ENCODE peak calls at places on chromosomes 3 and 15, in five cellular contexts. W, L, O, Z and M are unnamed samples.
A peak's percentile ranks its signal among the peaks of the same experiment; 100 is the strongest.

GRCh38 chr15:65829150-65829764 is 37.2 kb upstream of the DENND4A start:
- DNase-seq in O (no peak), L (peak; percentile 44), W (no peak), Z (peak; percentile 55), M (peak; percentile 26)

GRCh38 chr15:67548862-67549651 is 6.6 kb downstream of the MAP2K5 start:
- DNase-seq in L (peak; percentile 54), W (no peak), O (no peak), Z (no peak), M (no peak)

GRCh38 chr15:66505430-66505811 is 295 bp downstream of the ZWILCH start:
- DNase-seq in W (no peak), O (no peak), L (no peak), Z (peak; percentile 28), M (no peak)

GRCh38 chr3:51977449-51978142 is 2.7 kb downstream of the ABHD14A start:
- DNase-seq in Z (no peak), L (no peak), W (no peak), O (no peak), M (peak; percentile 56)

GRCh38 chr3:150765949-150766720 is 3.2 kb upstream of the SIAH2 start:
- DNase-seq in O (no peak), W (no peak), Z (peak; percentile 58), L (no peak), M (no peak)

GRCh38 chr3:129688310-129688895 is 81.9 kb upstream of the PLXND1 start:
- DNase-seq in L (peak; percentile 38), Z (no peak), W (no peak), O (no peak), M (no peak)

GRCh38 chr15:34759992-34760391 is 5.2 kb upstream of the GJD2 start:
- DNase-seq in O (no peak), W (no peak), Z (no peak), L (no peak), M (no peak)

GRCh38 chr3:170419301-170420087 is 826 bp downstream of the CLDN11 start:
- DNase-seq in L (peak; percentile 32), W (no peak), O (no peak), Z (no peak), M (peak; percentile 22)

GRCh38 chr3:197793246-197793645 is 2.2 kb downstream of the LRCH3 start:
- DNase-seq in W (no peak), Z (peak; percentile 54), O (no peak), L (no peak), M (peak; percentile 74)

GRCh38 chr3:86180696-86181095 is 810.3 kb downstream of the VGLL3 start:
- DNase-seq in W (no peak), Z (peak; percentile 68), O (no peak), L (peak; percentile 7), M (no peak)

GRCh38 chr3:4714045-4714444 is 220.9 kb downstream of the ITPR1 start:
- DNase-seq in W (no peak), L (no peak), Z (peak; percentile 8), O (no peak), M (no peak)
- H3K27ac ChIP-seq in W (no peak overlapping the region), L (no peak overlapping the region), Z (no peak overlapping the region), O (no peak overlapping the region), M (no peak overlapping the region)

GRCh38 chr3:168416446-168416845 is 320.7 kb upstream of the GOLIM4 start:
- DNase-seq in Z (no peak), L (no peak), O (no peak), W (no peak), M (no peak)
- TF ChIP-seq CTCF in Z (no peak), L (no peak), O (no peak), W (no peak), M (no peak)

GRCh38 chr3:128427872-128428822 is 38.5 kb downstream of the DNAJB8 start:
- DNase-seq in Z (no peak), L (peak; percentile 52), O (no peak), W (no peak), M (no peak)
- H3K27me3 ChIP-seq in Z (no peaks in the 10 kb centered on the region), L (no peaks in the 10 kb centered on the region), O (no peaks in the 10 kb centered on the region), W (peaks cover 9% of the 10 kb centered on the region), M (peaks cover 61% of the 10 kb centered on the region)

DNA sequence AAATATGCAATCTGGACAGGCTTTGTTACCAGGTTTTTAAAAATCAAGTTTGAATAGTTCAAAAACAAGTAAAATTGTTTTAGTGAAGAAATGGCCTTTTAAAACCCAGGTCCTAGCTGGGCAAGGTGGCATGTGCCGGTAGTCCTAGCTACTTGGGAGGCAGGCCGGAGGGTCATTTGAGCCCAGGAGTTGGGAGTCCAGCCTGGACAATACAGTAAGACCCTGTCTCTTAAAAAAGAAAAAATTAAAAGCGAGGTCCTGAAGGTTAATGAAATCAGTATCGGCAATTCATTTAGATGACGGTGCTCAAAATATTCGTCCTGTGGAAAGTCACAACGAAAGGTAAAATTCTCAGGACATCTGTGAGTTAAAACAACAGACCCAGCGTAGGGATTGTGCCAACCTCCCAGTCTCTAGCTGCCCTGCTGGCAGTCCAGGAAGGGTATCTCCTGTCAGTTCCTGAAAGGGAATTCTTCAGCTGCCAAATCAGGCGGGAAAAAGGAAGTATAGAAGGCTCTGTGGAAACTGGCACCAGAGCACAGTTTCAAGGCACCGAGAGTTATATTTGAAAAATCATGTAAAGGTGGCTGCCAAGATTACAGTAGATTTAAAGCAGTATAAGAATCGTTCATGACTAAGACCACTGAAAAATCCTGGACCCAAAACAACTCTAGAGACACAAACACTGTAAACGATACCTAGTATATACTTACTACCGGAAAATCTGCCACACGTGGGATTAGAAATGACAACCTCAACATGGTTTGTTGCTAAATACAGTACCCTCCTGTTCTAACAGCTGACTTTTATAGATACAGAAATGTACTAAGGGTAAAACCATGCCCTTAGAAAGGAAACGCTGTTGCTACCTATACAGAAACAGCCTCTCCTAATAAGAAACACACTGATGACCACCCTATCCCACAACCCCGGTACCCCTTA is 1.2 kb upstream of the ABHD17C start:
- DNase-seq in L (no peak), W (no peak), Z (peak; percentile 34), O (no peak), M (no peak)
- H3K27ac ChIP-seq in L (peak overlapping the region; percentile 78), W (peak overlapping the region; percentile 69), Z (peak overlapping the region; percentile 64), O (peak overlapping the region; percentile 88), M (peak overlapping the region; percentile 72)

DNA sequence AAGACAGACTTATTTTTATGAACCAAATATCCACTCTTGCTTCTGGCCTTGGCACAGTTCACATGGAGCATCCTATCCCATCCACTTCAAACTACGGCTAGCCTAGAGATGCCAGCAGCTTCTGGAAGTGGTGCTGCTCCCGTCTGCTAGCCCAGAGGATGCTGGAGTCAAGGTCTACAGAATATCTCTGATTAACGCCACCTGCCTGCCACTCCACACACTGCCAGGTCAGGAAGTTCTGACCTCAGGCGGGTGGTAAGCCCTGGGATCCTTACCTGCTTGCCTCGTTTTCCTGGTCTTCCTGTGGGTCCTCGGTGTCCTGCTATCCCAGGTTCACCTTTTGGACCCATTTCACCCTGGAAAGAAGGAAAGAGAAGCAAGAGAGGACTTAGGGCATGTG is 42.9 kb downstream of the EAF1 start:
- DNase-seq in Z (peak; percentile 6), L (no peak), W (no peak), O (no peak), M (no peak)
- TF ChIP-seq CTCF in Z (peak; percentile 38), L (no peak), W (no peak), O (no peak), M (no peak)

GRCh38 chr3:14238356-14238755 is 59.7 kb downstream of the LSM3 start:
- DNase-seq in L (no peak), O (no peak), Z (no peak), W (no peak), M (no peak)

GRCh38 chr3:14237431-14237830 is 58.8 kb downstream of the LSM3 start:
- DNase-seq in W (no peak), O (no peak), L (no peak), Z (no peak), M (no peak)

GRCh38 chr3:14234197-14235002 is 55.8 kb downstream of the LSM3 start:
- DNase-seq in Z (peak; percentile 88), W (no peak), L (no peak), O (no peak), M (peak; percentile 89)

GRCh38 chr3:14235003-14235876 is 56.6 kb downstream of the LSM3 start:
- DNase-seq in O (no peak), W (no peak), Z (peak; percentile 68), L (no peak), M (peak; percentile 36)

DNA sequence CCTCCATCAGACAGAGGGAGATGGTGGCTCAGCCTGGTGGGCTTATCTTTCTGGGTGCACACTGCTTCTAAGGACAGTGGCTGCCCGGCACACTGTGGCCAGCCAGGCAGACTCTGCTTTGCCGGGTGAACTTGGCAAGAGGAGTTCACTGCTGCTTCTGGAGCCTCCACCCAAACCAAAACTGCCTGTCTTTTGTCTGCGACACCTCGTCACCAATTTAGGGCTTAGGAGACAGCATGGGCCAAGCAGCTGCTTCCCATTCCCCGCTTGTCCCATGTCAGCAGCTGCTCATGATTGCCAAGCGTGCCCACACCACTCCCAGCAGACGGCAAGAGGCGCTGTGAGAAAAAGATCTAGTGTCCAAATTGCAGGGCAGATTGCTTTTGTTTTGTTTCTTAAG is 57.3 kb downstream of the LSM3 start:
- DNase-seq in L (no peak), W (no peak), O (no peak), Z (no peak), M (no peak)
- H3K27me3 ChIP-seq in L (peaks cover 6% of the 10 kb centered on the region), W (no peaks in the 10 kb centered on the region), O (no peaks in the 10 kb centered on the region), Z (no peaks in the 10 kb centered on the region), M (no peaks in the 10 kb centered on the region)

GRCh38 chr15:63440265-63440648 is 58.6 kb upstream of the CA12 start:
- DNase-seq in L (no peak), O (no peak), Z (no peak), W (no peak), M (no peak)
- H3K27ac ChIP-seq in L (no peak overlapping the region), O (no peak overlapping the region), Z (no peak overlapping the region), W (no peak overlapping the region), M (no peak overlapping the region)

GRCh38 chr3:167837430-167837829 is 101.9 kb downstream of the SERPINI1 start:
- DNase-seq in L (no peak), Z (peak; percentile 52), O (no peak), W (no peak), M (no peak)
- TF ChIP-seq CTCF in L (peak; percentile 43), Z (peak; percentile 67), O (no peak), W (peak; percentile 32), M (peak; percentile 40)